ENCODE peak calls at places on chromosomes 13 and 19, in nine cellular contexts. A, G, K, B, Y, R, S, Z and J are unnamed samples.

GRCh38 chr13:40146586-40147240 is 491.3 kb downstream of the COG6 start:
- DNase-seq in G (no peak), R (no peak), S (peak), Z (no peak), B (no peak), K (no peak), Y (no peak), A (no peak), J (no peak)

GRCh38 chr13:104204177-104204576 is 1138.0 kb upstream of the SLC10A2 start:
- DNase-seq in Z (no peak), A (no peak), G (no peak), B (no peak), S (no peak), K (no peak), Y (no peak), R (no peak), J (no peak)

GRCh38 chr19:460877-461609 is at the start of gene SHC2:
- DNase-seq in A (no peak), K (peak), G (peak), S (no peak), B (no peak), Z (no peak), R (no peak), Y (peak), J (no peak)

GRCh38 chr13:22793598-22794134 is 387.1 kb upstream of the SGCG start:
- DNase-seq in S (no peak), Y (no peak), B (no peak), Z (no peak), A (peak), K (no peak), G (no peak), R (no peak), J (peak)

GRCh38 chr19:1155352-1156304 is 18.4 kb downstream of the SBNO2 start:
- DNase-seq in S (no peak), B (peak), R (peak), K (no peak), G (no peak), Z (no peak), A (no peak), Y (no peak), J (no peak)

GRCh38 chr13:46668302-46668720 is 115.3 kb downstream of the LRCH1 start:
- DNase-seq in A (peak), G (no peak), Z (peak), K (no peak), R (peak), Y (no peak), B (peak), S (no peak), J (peak)

GRCh38 chr13:46866150-46866549 is 30.7 kb downstream of the HTR2A start:
- DNase-seq in A (peak), S (no peak), G (peak), B (peak), R (peak), Z (peak), Y (no peak), K (no peak), J (peak)

GRCh38 chr13:106311004-106311403 is 224.5 kb downstream of the EFNB2 start:
- DNase-seq in S (no peak), B (peak), R (no peak), G (no peak), A (no peak), K (no peak), Y (no peak), Z (no peak), J (no peak)

GRCh38 chr13:46342538-46342937 is 44.5 kb downstream of the RUBCNL start:
- DNase-seq in K (no peak), A (no peak), Z (no peak), R (no peak), Y (no peak), G (no peak), B (no peak), S (no peak), J (no peak)

GRCh38 chr19:35848919-35849505 is 3.3 kb downstream of the NPHS1 start:
- DNase-seq in A (no peak), B (no peak), Z (no peak), K (no peak), R (no peak), S (no peak), G (no peak), Y (no peak), J (no peak)

GRCh38 chr19:39409886-39410619 is 2.4 kb upstream of the PLEKHG2 start:
- DNase-seq in A (peak), G (peak), K (no peak), S (peak), Z (no peak), B (peak), Y (peak), R (peak), J (peak)

GRCh38 chr13:52955505-52955904 is 73.1 kb upstream of the OLFM4 start:
- DNase-seq in S (no peak), R (no peak), A (no peak), K (no peak), Y (no peak), G (no peak), Z (no peak), B (no peak), J (no peak)

GRCh38 chr19:50489461-50490011 is 12.9 kb upstream of the GARIN5A start:
- DNase-seq in B (no peak), Y (no peak), R (no peak), G (no peak), Z (no peak), K (no peak), S (no peak), A (no peak), J (peak)

GRCh38 chr19:13920940-13921744 is 15.1 kb downstream of the CC2D1A start:
- DNase-seq in B (peak), Z (no peak), G (no peak), A (peak), Y (no peak), K (no peak), R (peak), S (peak), J (no peak)